ENCODE peak calls at places on chromosomes 13 and 19, in nine cellular contexts. One of them, this sample, is unnamed.

GRCh38 chr13:21478881-21479808 is 20.0 kb upstream of the ZDHHC20 start:
- DNase-seq in cardiac fibroblast: peak; percentile 86
- DNase-seq in OCI-LY7: peak; percentile 79
- DNase-seq in B cell: peak; percentile 61
- DNase-seq in bronchial epithelial cell: peak; percentile 69
- DNase-seq in osteoblast: peak; percentile 73
- DNase-seq in WERI-Rb-1: peak; percentile 46
- DNase-seq in CD4-positive, alpha-beta T cell: no peak
- DNase-seq in RWPE1: peak; percentile 38
- DNase-seq in this sample: no peak

GRCh38 chr13:105587786-105588185 is 947.7 kb downstream of the EFNB2 start:
- DNase-seq in cardiac fibroblast: no peak
- DNase-seq in OCI-LY7: no peak
- DNase-seq in osteoblast: peak; percentile 66
- DNase-seq in CD4-positive, alpha-beta T cell: no peak
- DNase-seq in B cell: no peak
- DNase-seq in bronchial epithelial cell: peak; percentile 85
- DNase-seq in RWPE1: peak; percentile 76
- DNase-seq in WERI-Rb-1: no peak
- DNase-seq in this sample: no peak

GRCh38 chr13:100156786-100157185 is 67.9 kb downstream of the PCCA start:
- DNase-seq in osteoblast: no peak
- DNase-seq in WERI-Rb-1: no peak
- DNase-seq in bronchial epithelial cell: peak; percentile 83
- DNase-seq in CD4-positive, alpha-beta T cell: no peak
- DNase-seq in OCI-LY7: no peak
- DNase-seq in B cell: no peak
- DNase-seq in RWPE1: peak; percentile 14
- DNase-seq in cardiac fibroblast: peak; percentile 13
- DNase-seq in this sample: no peak

GRCh38 chr19:4181053-4181508 is 1.3 kb downstream of the SIRT6 start:
- DNase-seq in osteoblast: peak; percentile 55
- DNase-seq in WERI-Rb-1: no peak
- DNase-seq in B cell: no peak
- DNase-seq in CD4-positive, alpha-beta T cell: no peak
- DNase-seq in cardiac fibroblast: no peak
- DNase-seq in bronchial epithelial cell: no peak
- DNase-seq in RWPE1: no peak
- DNase-seq in OCI-LY7: peak; percentile 30
- DNase-seq in this sample: no peak

GRCh38 chr19:1053176-1054101 is 13.5 kb upstream of the ARHGAP45 start:
- DNase-seq in OCI-LY7: no peak
- DNase-seq in cardiac fibroblast: no peak
- DNase-seq in bronchial epithelial cell: no peak
- DNase-seq in osteoblast: no peak
- DNase-seq in B cell: no peak
- DNase-seq in CD4-positive, alpha-beta T cell: no peak
- DNase-seq in RWPE1: no peak
- DNase-seq in WERI-Rb-1: no peak
- DNase-seq in this sample: no peak

GRCh38 chr13:40368123-40368891 is 298.1 kb downstream of the FOXO1 start:
- DNase-seq in WERI-Rb-1: no peak
- DNase-seq in osteoblast: no peak
- DNase-seq in OCI-LY7: no peak
- DNase-seq in CD4-positive, alpha-beta T cell: no peak
- DNase-seq in B cell: no peak
- DNase-seq in RWPE1: no peak
- DNase-seq in bronchial epithelial cell: no peak
- DNase-seq in cardiac fibroblast: no peak
- DNase-seq in this sample: no peak

GRCh38 chr19:39802958-39803357 is 24.3 kb downstream of the LEUTX start:
- DNase-seq in bronchial epithelial cell: no peak
- DNase-seq in osteoblast: no peak
- DNase-seq in cardiac fibroblast: no peak
- DNase-seq in WERI-Rb-1: no peak
- DNase-seq in OCI-LY7: no peak
- DNase-seq in B cell: no peak
- DNase-seq in RWPE1: no peak
- DNase-seq in CD4-positive, alpha-beta T cell: no peak
- DNase-seq in this sample: no peak

GRCh38 chr13:35518337-35518736 is 41.8 kb upstream of the MAB21L1 start:
- DNase-seq in CD4-positive, alpha-beta T cell: no peak
- DNase-seq in cardiac fibroblast: no peak
- DNase-seq in OCI-LY7: no peak
- DNase-seq in B cell: no peak
- DNase-seq in RWPE1: no peak
- DNase-seq in WERI-Rb-1: no peak
- DNase-seq in bronchial epithelial cell: no peak
- DNase-seq in osteoblast: peak; percentile 46
- DNase-seq in this sample: no peak

GRCh38 chr19:45972944-45973525 is 630 bp downstream of the NOVA2 start:
- DNase-seq in RWPE1: no peak
- DNase-seq in WERI-Rb-1: no peak
- DNase-seq in cardiac fibroblast: no peak
- DNase-seq in B cell: no peak
- DNase-seq in bronchial epithelial cell: no peak
- DNase-seq in CD4-positive, alpha-beta T cell: no peak
- DNase-seq in OCI-LY7: no peak
- DNase-seq in osteoblast: peak; percentile 63
- DNase-seq in this sample: no peak

GRCh38 chr13:96650301-96650886 is 343.9 kb downstream of the OXGR1 start:
- DNase-seq in bronchial epithelial cell: peak; percentile 94
- DNase-seq in OCI-LY7: no peak
- DNase-seq in RWPE1: no peak
- DNase-seq in cardiac fibroblast: peak; percentile 33
- DNase-seq in WERI-Rb-1: no peak
- DNase-seq in B cell: no peak
- DNase-seq in CD4-positive, alpha-beta T cell: no peak
- DNase-seq in osteoblast: no peak
- DNase-seq in this sample: no peak
- TF ChIP-seq CTCF in bronchial epithelial cell: no peak
- TF ChIP-seq CTCF in OCI-LY7: no peak
- TF ChIP-seq CTCF in RWPE1: no peak
- TF ChIP-seq CTCF in cardiac fibroblast: peak; percentile 34
- TF ChIP-seq CTCF in WERI-Rb-1: no peak
- TF ChIP-seq CTCF in B cell: no peak
- TF ChIP-seq CTCF in CD4-positive, alpha-beta T cell: no peak
- TF ChIP-seq CTCF in osteoblast: no peak
- TF ChIP-seq CTCF in this sample: no peak

DNA sequence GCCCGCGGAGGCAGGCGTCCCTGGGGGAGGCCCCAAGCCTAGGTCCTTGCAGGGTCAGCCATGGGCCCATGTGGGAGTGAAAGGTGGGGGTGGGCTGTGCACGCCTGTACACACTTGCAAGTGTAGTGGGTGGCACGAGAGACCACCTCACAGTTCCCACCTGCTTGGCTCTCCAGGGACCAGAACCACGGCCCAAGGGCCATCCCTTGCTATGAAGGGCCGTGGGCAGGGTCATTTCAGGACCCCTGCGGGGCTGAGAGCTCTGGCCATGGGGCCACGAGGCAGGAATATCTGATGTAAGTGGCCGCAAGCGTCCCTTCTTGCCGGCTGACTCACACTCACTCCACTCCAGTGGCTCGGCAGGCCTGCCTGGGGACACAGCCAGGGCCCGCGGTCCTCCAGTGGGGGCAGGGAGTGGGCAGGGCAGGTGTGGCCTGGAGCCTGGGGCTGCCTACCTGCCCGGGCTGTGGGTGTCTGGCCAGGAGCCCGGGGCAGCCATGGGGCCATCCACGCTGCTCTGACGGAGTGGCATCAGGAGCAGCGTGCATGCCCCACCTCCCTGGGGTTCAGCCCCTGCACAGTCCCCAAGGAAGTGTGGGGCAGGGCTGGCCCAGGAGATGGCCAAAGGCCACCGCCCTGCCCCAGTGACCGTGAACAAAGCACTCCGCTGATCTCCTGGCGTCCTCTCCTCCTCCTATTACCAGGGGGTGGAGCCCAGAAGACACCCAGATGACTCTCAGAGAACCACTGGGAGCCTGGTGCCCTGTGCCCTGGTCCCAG is 8.6 kb upstream of the MKNK2 start:
- DNase-seq in bronchial epithelial cell: peak; percentile 28
- DNase-seq in OCI-LY7: no peak
- DNase-seq in B cell: no peak
- DNase-seq in WERI-Rb-1: peak; percentile 65
- DNase-seq in osteoblast: peak; percentile 94
- DNase-seq in RWPE1: peak; percentile 45
- DNase-seq in cardiac fibroblast: peak; percentile 64
- DNase-seq in CD4-positive, alpha-beta T cell: no peak
- DNase-seq in this sample: peak; percentile 92
- TF ChIP-seq CTCF in bronchial epithelial cell: no peak
- TF ChIP-seq CTCF in OCI-LY7: no peak
- TF ChIP-seq CTCF in B cell: no peak
- TF ChIP-seq CTCF in WERI-Rb-1: no peak
- TF ChIP-seq CTCF in osteoblast: no peak
- TF ChIP-seq CTCF in RWPE1: no peak
- TF ChIP-seq CTCF in cardiac fibroblast: no peak
- TF ChIP-seq CTCF in CD4-positive, alpha-beta T cell: no peak
- TF ChIP-seq CTCF in this sample: no peak

GRCh38 chr19:41295506-41295905 is 14.5 kb upstream of the CCDC97 start:
- DNase-seq in osteoblast: no peak
- DNase-seq in RWPE1: no peak
- DNase-seq in CD4-positive, alpha-beta T cell: no peak
- DNase-seq in WERI-Rb-1: no peak
- DNase-seq in OCI-LY7: no peak
- DNase-seq in cardiac fibroblast: no peak
- DNase-seq in B cell: no peak
- DNase-seq in bronchial epithelial cell: no peak
- DNase-seq in this sample: no peak
- TF ChIP-seq CTCF in osteoblast: no peak
- TF ChIP-seq CTCF in RWPE1: no peak
- TF ChIP-seq CTCF in CD4-positive, alpha-beta T cell: no peak
- TF ChIP-seq CTCF in WERI-Rb-1: no peak
- TF ChIP-seq CTCF in OCI-LY7: no peak
- TF ChIP-seq CTCF in cardiac fibroblast: no peak
- TF ChIP-seq CTCF in B cell: no peak
- TF ChIP-seq CTCF in bronchial epithelial cell: no peak
- TF ChIP-seq CTCF in this sample: no peak

DNA sequence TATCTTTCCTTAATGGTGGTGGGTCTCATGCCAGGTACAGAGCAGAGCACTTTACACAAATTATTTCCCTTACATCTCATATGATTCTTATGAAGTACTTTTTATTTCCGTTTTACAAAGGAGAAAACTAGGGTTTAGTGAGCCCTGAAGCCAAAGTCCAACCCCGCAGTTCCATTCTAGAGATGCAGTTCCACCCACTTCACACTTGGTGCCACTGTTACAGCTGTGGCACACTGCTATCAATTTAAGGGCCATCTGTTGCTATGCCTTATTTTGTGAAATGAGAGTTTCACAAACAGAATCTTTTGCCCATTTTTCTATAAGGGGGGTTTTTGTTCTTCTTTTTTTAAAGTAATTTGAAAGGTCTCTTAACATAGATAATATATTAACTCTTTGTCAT is 12.9 kb downstream of the MIPEP start:
- DNase-seq in bronchial epithelial cell: no peak
- DNase-seq in osteoblast: no peak
- DNase-seq in WERI-Rb-1: peak; percentile 53
- DNase-seq in B cell: no peak
- DNase-seq in CD4-positive, alpha-beta T cell: no peak
- DNase-seq in OCI-LY7: peak; percentile 19
- DNase-seq in cardiac fibroblast: peak; percentile 31
- DNase-seq in RWPE1: no peak
- DNase-seq in this sample: no peak
- TF ChIP-seq CTCF in bronchial epithelial cell: peak; percentile 51
- TF ChIP-seq CTCF in osteoblast: peak; percentile 50
- TF ChIP-seq CTCF in WERI-Rb-1: peak; percentile 80
- TF ChIP-seq CTCF in B cell: no peak
- TF ChIP-seq CTCF in CD4-positive, alpha-beta T cell: no peak
- TF ChIP-seq CTCF in OCI-LY7: peak; percentile 70
- TF ChIP-seq CTCF in cardiac fibroblast: peak; percentile 51
- TF ChIP-seq CTCF in RWPE1: peak; percentile 23
- TF ChIP-seq CTCF in this sample: peak; percentile 54

GRCh38 chr13:107867701-107868661 is 347.4 kb downstream of the LIG4 start:
- DNase-seq in B cell: no peak
- DNase-seq in OCI-LY7: no peak
- DNase-seq in osteoblast: peak; percentile 95
- DNase-seq in WERI-Rb-1: peak; percentile 85
- DNase-seq in RWPE1: no peak
- DNase-seq in bronchial epithelial cell: no peak
- DNase-seq in CD4-positive, alpha-beta T cell: no peak
- DNase-seq in cardiac fibroblast: peak; percentile 48
- DNase-seq in this sample: peak; percentile 87
- TF ChIP-seq CTCF in B cell: no peak
- TF ChIP-seq CTCF in OCI-LY7: no peak
- TF ChIP-seq CTCF in osteoblast: peak; percentile 58
- TF ChIP-seq CTCF in WERI-Rb-1: peak; percentile 94
- TF ChIP-seq CTCF in RWPE1: no peak
- TF ChIP-seq CTCF in bronchial epithelial cell: peak; percentile 19
- TF ChIP-seq CTCF in CD4-positive, alpha-beta T cell: no peak
- TF ChIP-seq CTCF in cardiac fibroblast: peak; percentile 33
- TF ChIP-seq CTCF in this sample: peak; percentile 89

DNA sequence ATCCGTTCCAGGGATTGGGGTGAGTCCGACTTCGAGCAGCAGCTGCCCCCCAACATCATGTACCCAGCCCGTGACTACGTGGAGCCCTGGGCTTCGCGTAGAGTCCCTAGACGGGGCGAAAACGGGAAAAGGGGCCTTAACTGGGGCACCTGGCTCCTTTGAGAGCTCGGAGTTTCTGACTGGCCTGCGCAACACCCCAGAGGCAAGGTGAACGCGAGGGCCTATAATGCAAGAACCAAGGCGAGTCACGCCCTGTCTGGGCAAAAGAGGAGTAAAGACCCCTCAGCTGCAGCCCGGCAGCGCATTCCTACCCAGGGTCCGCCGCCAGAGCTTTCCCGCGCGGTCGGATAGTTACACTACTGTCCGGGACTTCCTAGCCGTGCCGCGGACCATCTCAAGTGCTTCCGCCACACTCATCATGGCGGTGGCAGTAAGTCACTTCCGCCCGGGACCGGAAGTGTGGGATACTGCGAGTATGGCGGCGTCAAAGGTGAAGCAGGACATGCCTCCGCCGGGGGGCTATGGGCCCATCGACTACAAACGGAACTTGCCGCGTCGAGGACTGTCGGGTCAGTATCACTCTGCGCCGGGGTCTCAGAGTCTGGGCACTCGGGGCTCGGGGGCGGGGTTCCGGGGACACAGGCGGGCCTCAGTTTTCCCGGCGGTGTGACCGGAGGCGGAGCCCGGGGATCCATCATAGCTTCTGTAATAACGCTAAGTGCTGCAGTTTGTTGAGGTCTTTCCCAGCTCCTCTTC is at the start of gene NDUFA13:
- DNase-seq in RWPE1: peak; percentile 87
- DNase-seq in bronchial epithelial cell: peak; percentile 81
- DNase-seq in WERI-Rb-1: peak; percentile 92
- DNase-seq in B cell: peak; percentile 95
- DNase-seq in OCI-LY7: peak; percentile 95
- DNase-seq in osteoblast: peak; percentile 98
- DNase-seq in CD4-positive, alpha-beta T cell: peak; percentile 97
- DNase-seq in cardiac fibroblast: peak; percentile 94
- DNase-seq in this sample: peak; percentile 97
- TF ChIP-seq CTCF in RWPE1: no peak
- TF ChIP-seq CTCF in bronchial epithelial cell: no peak
- TF ChIP-seq CTCF in WERI-Rb-1: peak; percentile 25
- TF ChIP-seq CTCF in B cell: no peak
- TF ChIP-seq CTCF in OCI-LY7: no peak
- TF ChIP-seq CTCF in osteoblast: no peak
- TF ChIP-seq CTCF in CD4-positive, alpha-beta T cell: no peak
- TF ChIP-seq CTCF in cardiac fibroblast: no peak
- TF ChIP-seq CTCF in this sample: peak; percentile 25

GRCh38 chr19:30696514-30696913 is 324.3 kb downstream of the ZNF536 start:
- DNase-seq in OCI-LY7: peak; percentile 10
- DNase-seq in CD4-positive, alpha-beta T cell: no peak
- DNase-seq in cardiac fibroblast: peak; percentile 22
- DNase-seq in WERI-Rb-1: peak; percentile 82
- DNase-seq in osteoblast: no peak
- DNase-seq in RWPE1: no peak
- DNase-seq in B cell: no peak
- DNase-seq in bronchial epithelial cell: no peak
- DNase-seq in this sample: no peak
- TF ChIP-seq CTCF in OCI-LY7: peak; percentile 65
- TF ChIP-seq CTCF in CD4-positive, alpha-beta T cell: no peak
- TF ChIP-seq CTCF in cardiac fibroblast: peak; percentile 17
- TF ChIP-seq CTCF in WERI-Rb-1: peak; percentile 91
- TF ChIP-seq CTCF in osteoblast: peak; percentile 25
- TF ChIP-seq CTCF in RWPE1: no peak
- TF ChIP-seq CTCF in B cell: no peak
- TF ChIP-seq CTCF in bronchial epithelial cell: peak; percentile 22
- TF ChIP-seq CTCF in this sample: no peak

This sample was measured in osteocyte.